ENCODE peak calls at places on chromosomes 7 and 10, in eight cellular contexts. One of them, this sample, is unnamed.

GRCh38 chr7:45211958-45212357 is 54.4 kb downstream of the RAMP3 start:
- DNase-seq in mesendoderm: no peak
- DNase-seq in spleen: no peak
- DNase-seq in psoas muscle: peak; percentile 1
- DNase-seq in fibroblast of lung: no peak
- DNase-seq in AG04450: no peak
- DNase-seq in CD4-positive, CD25-positive, alpha-beta regulatory T cell: no peak
- DNase-seq in astrocyte: no peak
- DNase-seq in this sample: no peak

GRCh38 chr10:130806426-130806825 is 505.1 kb downstream of the TCERG1L start:
- DNase-seq in mesendoderm: no peak
- DNase-seq in spleen: no peak
- DNase-seq in psoas muscle: no peak
- DNase-seq in fibroblast of lung: no peak
- DNase-seq in AG04450: no peak
- DNase-seq in CD4-positive, CD25-positive, alpha-beta regulatory T cell: no peak
- DNase-seq in astrocyte: no peak
- DNase-seq in this sample: no peak

GRCh38 chr10:97821308-97822038 is 28.2 kb upstream of the GOLGA7B start:
- DNase-seq in mesendoderm: peak; percentile 17
- DNase-seq in spleen: peak; percentile 41
- DNase-seq in psoas muscle: peak; percentile 80
- DNase-seq in fibroblast of lung: no peak
- DNase-seq in AG04450: no peak
- DNase-seq in CD4-positive, CD25-positive, alpha-beta regulatory T cell: no peak
- DNase-seq in astrocyte: no peak
- DNase-seq in this sample: no peak

GRCh38 chr10:112227331-112227961 is 43.9 kb upstream of the GPAM start:
- DNase-seq in mesendoderm: no peak
- DNase-seq in spleen: no peak
- DNase-seq in psoas muscle: no peak
- DNase-seq in fibroblast of lung: peak; percentile 15
- DNase-seq in AG04450: no peak
- DNase-seq in CD4-positive, CD25-positive, alpha-beta regulatory T cell: no peak
- DNase-seq in astrocyte: peak; percentile 39
- DNase-seq in this sample: peak; percentile 8

GRCh38 chr7:144020340-144020739 is 20.2 kb downstream of the OR6B1 start:
- DNase-seq in mesendoderm: no peak
- DNase-seq in spleen: no peak
- DNase-seq in psoas muscle: no peak
- DNase-seq in fibroblast of lung: no peak
- DNase-seq in AG04450: no peak
- DNase-seq in CD4-positive, CD25-positive, alpha-beta regulatory T cell: no peak
- DNase-seq in astrocyte: no peak
- DNase-seq in this sample: no peak

GRCh38 chr10:75126277-75126676 is 14.8 kb downstream of the SAMD8 start:
- DNase-seq in mesendoderm: no peak
- DNase-seq in spleen: no peak
- DNase-seq in psoas muscle: no peak
- DNase-seq in fibroblast of lung: no peak
- DNase-seq in AG04450: no peak
- DNase-seq in CD4-positive, CD25-positive, alpha-beta regulatory T cell: no peak
- DNase-seq in astrocyte: no peak
- DNase-seq in this sample: no peak

GRCh38 chr7:100583132-100584045 is 2.5 kb downstream of the LRCH4 start:
- DNase-seq in mesendoderm: no peak
- DNase-seq in spleen: peak; percentile 95
- DNase-seq in psoas muscle: peak; percentile 71
- DNase-seq in fibroblast of lung: peak; percentile 72
- DNase-seq in AG04450: no peak
- DNase-seq in CD4-positive, CD25-positive, alpha-beta regulatory T cell: peak; percentile 93
- DNase-seq in astrocyte: no peak
- DNase-seq in this sample: no peak

GRCh38 chr10:117551322-117552155 is 9.0 kb downstream of the EMX2 start:
- DNase-seq in mesendoderm: peak; percentile 70
- DNase-seq in spleen: peak; percentile 6
- DNase-seq in psoas muscle: no peak
- DNase-seq in fibroblast of lung: no peak
- DNase-seq in AG04450: no peak
- DNase-seq in CD4-positive, CD25-positive, alpha-beta regulatory T cell: no peak
- DNase-seq in astrocyte: no peak
- DNase-seq in this sample: no peak

GRCh38 chr7:118855290-118855689 is 630.8 kb downstream of the ANKRD7 start:
- DNase-seq in mesendoderm: peak; percentile 12
- DNase-seq in spleen: no peak
- DNase-seq in psoas muscle: no peak
- DNase-seq in fibroblast of lung: no peak
- DNase-seq in AG04450: no peak
- DNase-seq in CD4-positive, CD25-positive, alpha-beta regulatory T cell: no peak
- DNase-seq in astrocyte: no peak
- DNase-seq in this sample: no peak

GRCh38 chr7:131250331-131250730 is 77.3 kb upstream of the MKLN1 start:
- DNase-seq in mesendoderm: peak; percentile 75
- DNase-seq in spleen: no peak
- DNase-seq in psoas muscle: no peak
- DNase-seq in fibroblast of lung: no peak
- DNase-seq in AG04450: no peak
- DNase-seq in CD4-positive, CD25-positive, alpha-beta regulatory T cell: no peak
- DNase-seq in astrocyte: peak; percentile 53
- DNase-seq in this sample: no peak

GRCh38 chr10:128072941-128073615 is 53.1 kb downstream of the MKI67 start:
- DNase-seq in mesendoderm: no peak
- DNase-seq in spleen: peak; percentile 72
- DNase-seq in psoas muscle: no peak
- DNase-seq in fibroblast of lung: no peak
- DNase-seq in AG04450: no peak
- DNase-seq in CD4-positive, CD25-positive, alpha-beta regulatory T cell: no peak
- DNase-seq in astrocyte: no peak
- DNase-seq in this sample: no peak

GRCh38 chr7:130444230-130444629 is 3.4 kb upstream of the CEP41 start:
- DNase-seq in mesendoderm: no peak
- DNase-seq in spleen: no peak
- DNase-seq in psoas muscle: no peak
- DNase-seq in fibroblast of lung: peak; percentile 60
- DNase-seq in AG04450: no peak
- DNase-seq in CD4-positive, CD25-positive, alpha-beta regulatory T cell: no peak
- DNase-seq in astrocyte: peak; percentile 72
- DNase-seq in this sample: no peak

GRCh38 chr7:13851756-13852155 is 137.7 kb downstream of the ETV1 start:
- DNase-seq in mesendoderm: peak; percentile 89
- DNase-seq in spleen: no peak
- DNase-seq in psoas muscle: no peak
- DNase-seq in fibroblast of lung: peak; percentile 58
- DNase-seq in AG04450: peak; percentile 76
- DNase-seq in CD4-positive, CD25-positive, alpha-beta regulatory T cell: no peak
- DNase-seq in astrocyte: peak; percentile 71
- DNase-seq in this sample: peak; percentile 76

GRCh38 chr7:42023216-42023724 is 213.7 kb downstream of the GLI3 start:
- DNase-seq in mesendoderm: no peak
- DNase-seq in spleen: no peak
- DNase-seq in psoas muscle: no peak
- DNase-seq in fibroblast of lung: peak; percentile 36
- DNase-seq in AG04450: no peak
- DNase-seq in CD4-positive, CD25-positive, alpha-beta regulatory T cell: no peak
- DNase-seq in astrocyte: no peak
- DNase-seq in this sample: no peak

GRCh38 chr10:124381011-124381591 is 37.6 kb downstream of the OAT start:
- DNase-seq in mesendoderm: no peak
- DNase-seq in spleen: no peak
- DNase-seq in psoas muscle: no peak
- DNase-seq in fibroblast of lung: peak; percentile 17
- DNase-seq in AG04450: no peak
- DNase-seq in CD4-positive, CD25-positive, alpha-beta regulatory T cell: no peak
- DNase-seq in astrocyte: peak; percentile 54
- DNase-seq in this sample: no peak

GRCh38 chr10:92175164-92175563 is 115.7 kb downstream of the CPEB3 start:
- DNase-seq in mesendoderm: no peak
- DNase-seq in spleen: no peak
- DNase-seq in psoas muscle: no peak
- DNase-seq in fibroblast of lung: no peak
- DNase-seq in AG04450: no peak
- DNase-seq in CD4-positive, CD25-positive, alpha-beta regulatory T cell: no peak
- DNase-seq in astrocyte: no peak
- DNase-seq in this sample: no peak

GRCh38 chr10:125628251-125629049 is 54.5 kb downstream of the TEX36 start:
- DNase-seq in mesendoderm: no peak
- DNase-seq in spleen: no peak
- DNase-seq in psoas muscle: no peak
- DNase-seq in fibroblast of lung: no peak
- DNase-seq in AG04450: no peak
- DNase-seq in CD4-positive, CD25-positive, alpha-beta regulatory T cell: no peak
- DNase-seq in astrocyte: no peak
- DNase-seq in this sample: peak; percentile 94

GRCh38 chr7:118079369-118079768 is 104.6 kb upstream of the LSM8 start:
- DNase-seq in mesendoderm: no peak
- DNase-seq in spleen: no peak
- DNase-seq in psoas muscle: no peak
- DNase-seq in fibroblast of lung: peak; percentile 35
- DNase-seq in AG04450: no peak
- DNase-seq in CD4-positive, CD25-positive, alpha-beta regulatory T cell: no peak
- DNase-seq in astrocyte: peak; percentile 12
- DNase-seq in this sample: no peak

GRCh38 chr7:80533287-80533686 is 21.4 kb upstream of the GNAT3 start:
- DNase-seq in mesendoderm: peak; percentile 55
- DNase-seq in spleen: no peak
- DNase-seq in psoas muscle: no peak
- DNase-seq in fibroblast of lung: no peak
- DNase-seq in AG04450: no peak
- DNase-seq in CD4-positive, CD25-positive, alpha-beta regulatory T cell: no peak
- DNase-seq in astrocyte: peak; percentile 42
- DNase-seq in this sample: no peak

GRCh38 chr10:121069061-121069850 is 218.1 kb downstream of the WDR11 start:
- DNase-seq in mesendoderm: no peak
- DNase-seq in spleen: no peak
- DNase-seq in psoas muscle: no peak
- DNase-seq in fibroblast of lung: no peak
- DNase-seq in AG04450: no peak
- DNase-seq in CD4-positive, CD25-positive, alpha-beta regulatory T cell: no peak
- DNase-seq in astrocyte: no peak
- DNase-seq in this sample: no peak

GRCh38 chr7:129825554-129826267 is 127.0 kb downstream of the UBE2H start:
- DNase-seq in mesendoderm: no peak
- DNase-seq in spleen: peak; percentile 99
- DNase-seq in psoas muscle: peak; percentile 94
- DNase-seq in fibroblast of lung: peak; percentile 59
- DNase-seq in AG04450: no peak
- DNase-seq in CD4-positive, CD25-positive, alpha-beta regulatory T cell: peak; percentile 76
- DNase-seq in astrocyte: no peak
- DNase-seq in this sample: peak; percentile 79

DNA sequence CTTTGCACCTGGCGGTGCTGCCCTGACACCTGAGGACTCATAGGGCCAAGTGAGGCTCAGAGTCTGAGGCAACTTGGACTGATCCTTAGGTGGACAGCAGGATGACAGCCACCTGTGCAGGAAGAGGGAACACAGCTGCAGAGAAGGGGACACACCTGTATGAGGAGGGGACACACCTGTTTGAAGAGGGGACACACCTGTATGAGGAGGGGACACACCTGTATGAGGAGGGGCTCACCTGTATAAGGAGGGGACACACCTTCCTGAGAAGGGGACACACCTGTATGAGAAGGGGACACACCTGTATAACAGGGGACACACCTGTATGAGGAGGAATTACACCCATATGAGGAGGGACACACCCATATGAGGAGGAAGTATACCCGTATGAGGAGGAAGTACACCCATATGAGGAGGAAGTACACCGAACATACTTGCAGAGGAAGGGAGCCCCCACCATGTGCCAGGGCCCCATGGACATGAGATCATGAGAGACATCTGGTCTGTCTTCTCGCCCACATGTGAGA is 285.9 kb downstream of the ADARB2 start:
- DNase-seq in mesendoderm: no peak
- DNase-seq in spleen: no peak
- DNase-seq in psoas muscle: no peak
- DNase-seq in fibroblast of lung: no peak
- DNase-seq in AG04450: no peak
- DNase-seq in CD4-positive, CD25-positive, alpha-beta regulatory T cell: no peak
- DNase-seq in astrocyte: no peak
- DNase-seq in this sample: no peak
- H3K27ac ChIP-seq in mesendoderm: no peak overlapping the region
- H3K27ac ChIP-seq in spleen: no peak overlapping the region
- H3K27ac ChIP-seq in psoas muscle: no peak overlapping the region
- H3K27ac ChIP-seq in fibroblast of lung: no peak overlapping the region
- H3K27ac ChIP-seq in AG04450: no peak overlapping the region
- H3K27ac ChIP-seq in CD4-positive, CD25-positive, alpha-beta regulatory T cell: no peak overlapping the region
- H3K27ac ChIP-seq in astrocyte: no peak overlapping the region
- H3K27ac ChIP-seq in this sample: no peak overlapping the region

GRCh38 chr10:89332092-89332633 is 4.4 kb downstream of the IFIT3 start:
- DNase-seq in mesendoderm: no peak
- DNase-seq in spleen: no peak
- DNase-seq in psoas muscle: no peak
- DNase-seq in fibroblast of lung: peak; percentile 81
- DNase-seq in AG04450: no peak
- DNase-seq in CD4-positive, CD25-positive, alpha-beta regulatory T cell: peak; percentile 84
- DNase-seq in astrocyte: peak; percentile 53
- DNase-seq in this sample: peak; percentile 34
- H3K27ac ChIP-seq in mesendoderm: peak overlapping the region; percentile 62
- H3K27ac ChIP-seq in spleen: peak overlapping the region; percentile 87
- H3K27ac ChIP-seq in psoas muscle: peak overlapping the region; percentile 54
- H3K27ac ChIP-seq in fibroblast of lung: peak overlapping the region; percentile 69
- H3K27ac ChIP-seq in AG04450: peak overlapping the region; percentile 23
- H3K27ac ChIP-seq in CD4-positive, CD25-positive, alpha-beta regulatory T cell: peak overlapping the region; percentile 75
- H3K27ac ChIP-seq in astrocyte: peak overlapping the region; percentile 1
- H3K27ac ChIP-seq in this sample: peak overlapping the region; percentile 71

GRCh38 chr10:80538481-80539185 is 931 bp downstream of the SH2D4B start:
- DNase-seq in mesendoderm: no peak
- DNase-seq in spleen: peak; percentile 56
- DNase-seq in psoas muscle: no peak
- DNase-seq in fibroblast of lung: no peak
- DNase-seq in AG04450: no peak
- DNase-seq in CD4-positive, CD25-positive, alpha-beta regulatory T cell: no peak
- DNase-seq in astrocyte: no peak
- DNase-seq in this sample: no peak
- H3K27ac ChIP-seq in mesendoderm: no peak overlapping the region
- H3K27ac ChIP-seq in spleen: no peak overlapping the region
- H3K27ac ChIP-seq in psoas muscle: no peak overlapping the region
- H3K27ac ChIP-seq in fibroblast of lung: no peak overlapping the region
- H3K27ac ChIP-seq in AG04450: no peak overlapping the region
- H3K27ac ChIP-seq in CD4-positive, CD25-positive, alpha-beta regulatory T cell: no peak overlapping the region
- H3K27ac ChIP-seq in astrocyte: no peak overlapping the region
- H3K27ac ChIP-seq in this sample: no peak overlapping the region

DNA sequence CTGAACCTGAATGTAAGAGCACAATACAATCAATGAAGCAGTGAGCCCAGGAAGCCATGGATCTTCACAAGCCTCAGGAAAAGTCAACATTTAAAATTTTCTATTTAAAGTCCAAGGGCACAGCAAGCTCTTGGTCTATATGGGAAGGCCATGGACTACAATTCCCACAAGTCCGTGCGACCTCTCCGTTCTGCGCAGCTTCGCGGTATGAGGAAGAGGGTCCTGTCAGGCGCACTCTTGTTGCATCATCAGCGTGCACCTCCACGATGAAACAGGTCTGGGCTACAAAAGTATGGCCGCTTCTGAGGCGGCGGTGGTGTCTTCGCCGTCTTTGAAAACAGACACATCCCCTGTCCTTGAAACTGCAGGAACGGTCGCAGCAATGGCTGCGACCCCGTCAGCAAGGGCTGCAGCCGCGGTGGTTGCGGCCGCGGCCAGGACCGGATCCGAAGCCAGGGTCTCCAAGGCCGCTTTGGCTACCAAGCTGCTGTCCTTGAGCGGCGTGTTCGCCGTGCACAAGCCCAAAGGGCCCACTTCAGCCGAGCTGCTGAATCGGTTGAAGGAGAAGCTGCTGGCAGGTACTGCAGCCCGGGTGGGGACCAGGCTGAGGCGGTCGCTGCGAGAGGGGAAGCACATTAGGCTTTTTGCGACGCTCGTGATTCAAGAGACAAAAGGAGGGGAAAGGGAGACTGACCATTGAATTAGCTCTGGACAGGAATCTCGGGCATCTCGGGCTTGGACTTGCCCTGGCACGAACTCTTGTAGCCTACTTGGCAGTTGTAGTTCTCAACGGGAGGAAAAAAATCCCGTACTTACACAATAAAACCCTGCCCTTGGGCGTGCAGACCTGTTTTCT is at the start of gene TRUB1:
- DNase-seq in mesendoderm: peak; percentile 99
- DNase-seq in spleen: peak; percentile 96
- DNase-seq in psoas muscle: peak; percentile 95
- DNase-seq in fibroblast of lung: peak; percentile 97
- DNase-seq in AG04450: peak; percentile 89
- DNase-seq in CD4-positive, CD25-positive, alpha-beta regulatory T cell: peak; percentile 96
- DNase-seq in astrocyte: peak; percentile 95
- DNase-seq in this sample: peak; percentile 97
- H3K27ac ChIP-seq in mesendoderm: no peak within 1 kb of the TSS
- H3K27ac ChIP-seq in spleen: peak within 1 kb of the TSS; percentile 86
- H3K27ac ChIP-seq in psoas muscle: peak within 1 kb of the TSS; percentile 89
- H3K27ac ChIP-seq in fibroblast of lung: peak within 1 kb of the TSS; percentile 82
- H3K27ac ChIP-seq in AG04450: peak within 1 kb of the TSS; percentile 65
- H3K27ac ChIP-seq in CD4-positive, CD25-positive, alpha-beta regulatory T cell: peak within 1 kb of the TSS; percentile 72
- H3K27ac ChIP-seq in astrocyte: peak within 1 kb of the TSS; percentile 92
- H3K27ac ChIP-seq in this sample: peak within 1 kb of the TSS; percentile 91

This sample was measured in A673.